ENCODE peak calls at places on chromosome 5, in six cellular contexts. D is RWPE2, R is ovary, L is cardiac muscle cell, T is prostate gland, A is tibial nerve. H is an unnamed sample.

GRCh38 chr5:115271295-115272060 is 8.8 kb upstream of the PGGT1B start:
- DNase-seq in D (no peak), R (no peak), L (no peak), T (no peak), A (no peak), H (no peak)

GRCh38 chr5:26034813-26035212 is 1003.6 kb downstream of the CDH9 start:
- DNase-seq in D (no peak), R (no peak), L (no peak), T (no peak), A (no peak), H (no peak)

GRCh38 chr5:103513696-103514095 is 48.9 kb downstream of the NUDT12 start:
- DNase-seq in D (no peak), R (no peak), L (no peak), T (no peak), A (no peak), H (no peak)

GRCh38 chr5:1318659-1319251 is 23.9 kb upstream of the TERT start:
- DNase-seq in D (peak; percentile 74), R (no peak), L (no peak), T (no peak), A (no peak), H (no peak)

GRCh38 chr5:142221091-142221860 is 103.5 kb downstream of the SPRY4 start:
- DNase-seq in D (no peak), R (no peak), L (no peak), T (no peak), A (no peak), H (no peak)

GRCh38 chr5:84088996-84089395 is 295.7 kb downstream of the EDIL3 start:
- DNase-seq in D (no peak), R (no peak), L (no peak), T (no peak), A (no peak), H (no peak)

GRCh38 chr5:16992006-16992405 is 55.9 kb upstream of the MYO10 start:
- DNase-seq in D (no peak), R (no peak), L (no peak), T (no peak), A (no peak), H (no peak)

GRCh38 chr5:137621861-137622823 is 113.7 kb downstream of the KLHL3 start:
- DNase-seq in D (no peak), R (no peak), L (no peak), T (no peak), A (no peak), H (no peak)

GRCh38 chr5:168611163-168611562 is 32.0 kb upstream of the PANK3 start:
- DNase-seq in D (no peak), R (no peak), L (peak; percentile 11), T (no peak), A (no peak), H (no peak)

GRCh38 chr5:82499845-82500244 is 221.7 kb upstream of the RPS23 start:
- DNase-seq in D (no peak), R (no peak), L (no peak), T (no peak), A (no peak), H (no peak)

GRCh38 chr5:146947181-146947941 is 68.8 kb upstream of the PPP2R2B start:
- DNase-seq in D (no peak), R (no peak), L (peak; percentile 45), T (no peak), A (no peak), H (no peak)

GRCh38 chr5:167294861-167295685 is 996.4 kb upstream of the WWC1 start:
- DNase-seq in D (peak; percentile 66), R (no peak), L (no peak), T (no peak), A (no peak), H (no peak)

GRCh38 chr5:149365418-149365817 is 7.6 kb downstream of the PCYOX1L start:
- DNase-seq in D (no peak), R (no peak), L (no peak), T (no peak), A (no peak), H (no peak)

GRCh38 chr5:78972654-78973428 is 12.3 kb downstream of the ARSB start:
- DNase-seq in D (no peak), R (peak; percentile 24), L (no peak), T (peak; percentile 46), A (peak; percentile 47), H (no peak)

GRCh38 chr5:179180921-179181645 is 120.9 kb downstream of the ZNF354C start:
- DNase-seq in D (peak; percentile 50), R (no peak), L (no peak), T (no peak), A (no peak), H (no peak)

GRCh38 chr5:181191526-181192336 is 13.3 kb downstream of the TRIM7 start:
- DNase-seq in D (peak; percentile 97), R (peak; percentile 93), L (peak; percentile 94), T (peak; percentile 94), A (peak; percentile 95), H (peak; percentile 97)

GRCh38 chr5:71974622-71975021 is 132.7 kb upstream of the MAP1B start:
- DNase-seq in D (no peak), R (no peak), L (no peak), T (no peak), A (no peak), H (no peak)

GRCh38 chr5:82815871-82816270 is 261.3 kb downstream of the TMEM167A start:
- DNase-seq in D (no peak), R (no peak), L (no peak), T (no peak), A (no peak), H (no peak)

GRCh38 chr5:40549611-40550010 is 130.1 kb upstream of the PTGER4 start:
- DNase-seq in D (no peak), R (no peak), L (no peak), T (no peak), A (no peak), H (no peak)

GRCh38 chr5:74376187-74376586 is 264.3 kb downstream of the ENC1 start:
- DNase-seq in D (no peak), R (no peak), L (no peak), T (no peak), A (no peak), H (no peak)

DNA sequence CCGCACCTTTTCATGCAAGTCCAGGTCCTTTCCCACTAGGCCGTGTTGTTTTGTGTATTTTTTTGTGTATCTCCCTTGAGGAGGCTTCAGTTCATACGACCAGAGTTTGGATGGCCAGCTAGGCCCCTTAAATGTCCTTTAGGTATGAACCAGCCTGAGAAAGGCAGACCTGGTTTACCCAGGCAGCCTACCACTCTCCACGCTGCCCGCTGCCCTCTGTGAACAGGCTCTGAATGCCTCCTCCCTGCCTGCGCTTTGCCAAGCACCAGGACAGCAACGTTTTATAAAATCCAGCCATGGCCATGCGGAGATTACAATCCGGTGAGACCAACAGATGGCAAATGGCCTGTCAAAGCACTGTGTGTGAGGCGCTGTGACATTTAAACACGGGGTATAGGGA is 626 bp upstream of the CLTB start:
- DNase-seq in D (no peak), R (no peak), L (no peak), T (no peak), A (no peak), H (no peak)
- H3K27ac ChIP-seq in D (peak overlapping the region; percentile 94), R (peak overlapping the region; percentile 71), L (no peak overlapping the region), T (peak overlapping the region; percentile 58), A (peak overlapping the region; percentile 91), H (peak overlapping the region; percentile 40)

GRCh38 chr5:138753794-138754698 is 821 bp downstream of the CTNNA1 start:
- DNase-seq in D (peak; percentile 87), R (peak; percentile 81), L (peak; percentile 92), T (peak; percentile 85), A (peak; percentile 94), H (peak; percentile 86)

GRCh38 chr5:138752951-138753793 is at the start of gene CTNNA1:
- DNase-seq in D (peak; percentile 90), R (peak; percentile 82), L (peak; percentile 81), T (peak; percentile 79), A (peak; percentile 57), H (peak; percentile 89)

GRCh38 chr5:138754699-138755057 is 1.5 kb downstream of the CTNNA1 start:
- DNase-seq in D (no peak), R (no peak), L (no peak), T (no peak), A (no peak), H (no peak)

GRCh38 chr5:138755084-138755748 is 2.0 kb downstream of the CTNNA1 start:
- DNase-seq in D (no peak), R (no peak), L (no peak), T (no peak), A (no peak), H (no peak)

DNA sequence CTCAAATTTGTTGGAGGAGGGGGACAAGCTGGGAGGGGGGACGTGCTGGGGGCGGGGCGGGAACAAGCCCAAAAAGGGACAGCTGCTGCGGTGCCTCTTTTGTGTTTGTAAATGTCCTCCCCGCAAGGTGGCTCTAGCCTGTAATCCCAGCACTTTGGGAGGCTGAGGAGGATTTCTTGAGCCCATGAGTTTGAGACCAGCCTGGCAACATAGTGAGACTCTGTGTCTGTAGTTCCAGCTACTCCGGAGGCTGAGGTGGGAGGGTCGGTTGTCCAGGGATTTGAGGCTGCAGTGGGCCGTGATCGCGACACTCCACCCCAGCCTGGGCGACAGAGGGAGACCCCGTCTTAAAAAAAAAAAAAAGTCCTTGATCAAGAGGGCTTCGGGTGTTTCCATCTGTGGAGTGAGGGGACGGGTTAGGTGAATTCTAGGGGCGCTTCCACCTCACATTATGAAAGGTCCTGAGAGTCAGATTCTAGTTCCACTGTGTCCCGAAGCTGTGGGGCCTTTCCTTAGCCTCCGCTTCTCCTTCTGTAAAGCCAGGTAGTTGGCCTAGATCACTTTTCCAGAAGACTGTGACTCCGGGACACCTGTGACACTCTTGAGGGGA is 779 bp upstream of the CTNNA1 start:
- DNase-seq in D (no peak), R (no peak), L (peak; percentile 17), T (peak; percentile 44), A (no peak), H (peak; percentile 38)
- TF ChIP-seq CTCF in D (no peak), R (no peak), L (no peak), T (no peak), A (no peak), H (no peak)

DNA sequence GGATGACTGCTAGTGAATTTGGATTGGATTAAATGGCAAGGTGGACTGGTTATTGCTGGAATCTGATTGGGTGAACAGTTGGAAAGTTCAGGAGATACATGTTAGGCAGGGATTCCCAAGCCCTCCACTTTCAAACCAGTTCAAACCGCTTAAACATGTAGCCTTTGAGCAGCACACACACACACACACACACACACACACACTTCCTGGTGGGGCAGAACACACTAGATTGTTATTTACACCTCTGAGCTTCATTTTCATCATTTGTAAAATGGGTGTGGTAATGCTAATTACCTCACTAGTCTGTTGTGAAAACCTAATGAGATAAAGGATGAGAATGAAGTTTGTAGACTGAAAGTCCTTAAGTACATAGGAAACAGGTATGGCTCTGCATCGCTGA is 6.9 kb upstream of the MYOZ3 start:
- DNase-seq in D (no peak), R (no peak), L (no peak), T (no peak), A (no peak), H (no peak)
- H3K27ac ChIP-seq in D (no peak overlapping the region), R (peak overlapping the region; percentile 6), L (no peak overlapping the region), T (no peak overlapping the region), A (peak overlapping the region; percentile 86), H (no peak overlapping the region)

DNA sequence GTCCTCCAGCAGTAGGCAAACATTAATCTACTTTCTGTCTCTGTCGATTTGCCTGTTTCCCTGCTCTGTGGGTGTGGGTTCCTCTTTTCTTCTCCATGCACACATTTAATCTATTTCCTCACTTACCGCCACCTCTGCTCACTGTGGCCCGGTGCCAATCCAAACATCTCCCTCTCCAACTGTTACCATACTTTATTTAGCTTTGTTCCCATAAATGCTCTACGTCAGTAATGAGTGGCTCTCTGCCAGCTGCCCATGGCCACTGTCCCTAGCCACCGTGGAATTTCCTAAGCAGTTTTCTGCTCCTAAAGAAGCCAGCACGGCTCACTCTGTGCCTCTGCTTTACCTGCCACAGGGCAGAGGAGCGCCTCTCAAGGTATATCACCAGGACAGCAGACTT is 19.5 kb upstream of the GOLPH3 start:
- DNase-seq in D (peak; percentile 69), R (no peak), L (no peak), T (peak; percentile 98), A (peak; percentile 83), H (peak; percentile 90)
- TF ChIP-seq CTCF in D (no peak), R (no peak), L (no peak), T (no peak), A (no peak), H (no peak)

GRCh38 chr5:172687983-172688734 is 47.1 kb downstream of the NEURL1B start:
- DNase-seq in D (no peak), R (no peak), L (no peak), T (no peak), A (no peak), H (no peak)
- H3K27ac ChIP-seq in D (peak overlapping the region; percentile 2), R (peak overlapping the region; percentile 34), L (peak overlapping the region; percentile 99), T (peak overlapping the region; percentile 57), A (peak overlapping the region; percentile 76), H (peak overlapping the region; percentile 38)